ENCODE peak calls at places on chromosomes 11 and 22, in seven cellular contexts. One of them, this sample, is unnamed.

GRCh38 chr11:128898580-128899344 is 7.6 kb downstream of the KCNJ5 start:
- DNase-seq in esophagus muscularis mucosa: no peak
- DNase-seq in Peyer's patch: no peak
- DNase-seq in esophagus squamous epithelium: no peak
- DNase-seq in heart left ventricle: no peak
- DNase-seq in uterus: no peak
- DNase-seq in body of pancreas: peak
- DNase-seq in this sample: no peak

GRCh38 chr11:134224710-134225662 is 515 bp downstream of the VPS26B start:
- DNase-seq in Peyer's patch: peak
- DNase-seq in body of pancreas: peak
- DNase-seq in esophagus squamous epithelium: no peak
- DNase-seq in esophagus muscularis mucosa: no peak
- DNase-seq in uterus: peak
- DNase-seq in heart left ventricle: peak
- DNase-seq in this sample: peak

GRCh38 chr11:123690490-123690889 is 36.1 kb upstream of the SCN3B start:
- DNase-seq in Peyer's patch: no peak
- DNase-seq in esophagus muscularis mucosa: no peak
- DNase-seq in heart left ventricle: no peak
- DNase-seq in uterus: no peak
- DNase-seq in body of pancreas: no peak
- DNase-seq in esophagus squamous epithelium: no peak
- DNase-seq in this sample: no peak

GRCh38 chr11:22753401-22753800 is 76.2 kb downstream of the SVIP start:
- DNase-seq in heart left ventricle: no peak
- DNase-seq in esophagus muscularis mucosa: no peak
- DNase-seq in body of pancreas: no peak
- DNase-seq in esophagus squamous epithelium: no peak
- DNase-seq in Peyer's patch: no peak
- DNase-seq in uterus: no peak
- DNase-seq in this sample: no peak

GRCh38 chr11:73141309-73142127 is 600 bp downstream of the FCHSD2 start:
- DNase-seq in body of pancreas: peak
- DNase-seq in esophagus squamous epithelium: no peak
- DNase-seq in Peyer's patch: peak
- DNase-seq in uterus: peak
- DNase-seq in esophagus muscularis mucosa: peak
- DNase-seq in heart left ventricle: peak
- DNase-seq in this sample: peak

GRCh38 chr11:108224908-108225786 is 2.3 kb downstream of the ATM start:
- DNase-seq in heart left ventricle: no peak
- DNase-seq in body of pancreas: no peak
- DNase-seq in esophagus squamous epithelium: no peak
- DNase-seq in esophagus muscularis mucosa: no peak
- DNase-seq in uterus: no peak
- DNase-seq in Peyer's patch: no peak
- DNase-seq in this sample: peak

GRCh38 chr22:48895341-48895740 is 932.3 kb downstream of the BRD1 start:
- DNase-seq in esophagus squamous epithelium: no peak
- DNase-seq in Peyer's patch: no peak
- DNase-seq in uterus: no peak
- DNase-seq in body of pancreas: no peak
- DNase-seq in esophagus muscularis mucosa: no peak
- DNase-seq in heart left ventricle: no peak
- DNase-seq in this sample: no peak

GRCh38 chr11:3867209-3868071 is 12.0 kb downstream of the STIM1 start:
- DNase-seq in Peyer's patch: no peak
- DNase-seq in esophagus squamous epithelium: no peak
- DNase-seq in esophagus muscularis mucosa: no peak
- DNase-seq in uterus: peak
- DNase-seq in heart left ventricle: peak
- DNase-seq in body of pancreas: peak
- DNase-seq in this sample: no peak

GRCh38 chr11:71568707-71569349 is 3.5 kb downstream of the KRTAP5-10 start:
- DNase-seq in body of pancreas: peak
- DNase-seq in esophagus squamous epithelium: no peak
- DNase-seq in heart left ventricle: no peak
- DNase-seq in Peyer's patch: no peak
- DNase-seq in uterus: no peak
- DNase-seq in esophagus muscularis mucosa: no peak
- DNase-seq in this sample: no peak

GRCh38 chr11:94450061-94450460 is 43.6 kb downstream of the MRE11 start:
- DNase-seq in body of pancreas: no peak
- DNase-seq in esophagus muscularis mucosa: no peak
- DNase-seq in heart left ventricle: no peak
- DNase-seq in esophagus squamous epithelium: no peak
- DNase-seq in uterus: no peak
- DNase-seq in Peyer's patch: no peak
- DNase-seq in this sample: no peak

GRCh38 chr11:14373941-14374646 is 15.1 kb upstream of the RRAS2 start:
- DNase-seq in Peyer's patch: peak
- DNase-seq in esophagus muscularis mucosa: no peak
- DNase-seq in body of pancreas: peak
- DNase-seq in esophagus squamous epithelium: no peak
- DNase-seq in heart left ventricle: peak
- DNase-seq in uterus: peak
- DNase-seq in this sample: no peak

GRCh38 chr11:76166314-76166713 is 40.0 kb downstream of the WNT11 start:
- DNase-seq in heart left ventricle: no peak
- DNase-seq in esophagus squamous epithelium: no peak
- DNase-seq in Peyer's patch: no peak
- DNase-seq in body of pancreas: no peak
- DNase-seq in uterus: no peak
- DNase-seq in esophagus muscularis mucosa: no peak
- DNase-seq in this sample: no peak

GRCh38 chr22:41683052-41683451 is 5.6 kb downstream of the SNU13 start:
- DNase-seq in esophagus squamous epithelium: no peak
- DNase-seq in body of pancreas: no peak
- DNase-seq in Peyer's patch: no peak
- DNase-seq in esophagus muscularis mucosa: no peak
- DNase-seq in heart left ventricle: no peak
- DNase-seq in uterus: no peak
- DNase-seq in this sample: peak

GRCh38 chr22:41684194-41684593 is 4.5 kb downstream of the SNU13 start:
- DNase-seq in uterus: no peak
- DNase-seq in Peyer's patch: no peak
- DNase-seq in body of pancreas: no peak
- DNase-seq in heart left ventricle: no peak
- DNase-seq in esophagus squamous epithelium: no peak
- DNase-seq in esophagus muscularis mucosa: no peak
- DNase-seq in this sample: no peak

GRCh38 chr22:41683616-41684015 is 5.1 kb downstream of the SNU13 start:
- DNase-seq in Peyer's patch: no peak
- DNase-seq in esophagus muscularis mucosa: no peak
- DNase-seq in esophagus squamous epithelium: no peak
- DNase-seq in uterus: no peak
- DNase-seq in body of pancreas: no peak
- DNase-seq in heart left ventricle: no peak
- DNase-seq in this sample: no peak

GRCh38 chr22:41681616-41682015 is 7.1 kb downstream of the SNU13 start:
- DNase-seq in body of pancreas: no peak
- DNase-seq in esophagus squamous epithelium: no peak
- DNase-seq in Peyer's patch: no peak
- DNase-seq in esophagus muscularis mucosa: no peak
- DNase-seq in uterus: no peak
- DNase-seq in heart left ventricle: no peak
- DNase-seq in this sample: peak

DNA sequence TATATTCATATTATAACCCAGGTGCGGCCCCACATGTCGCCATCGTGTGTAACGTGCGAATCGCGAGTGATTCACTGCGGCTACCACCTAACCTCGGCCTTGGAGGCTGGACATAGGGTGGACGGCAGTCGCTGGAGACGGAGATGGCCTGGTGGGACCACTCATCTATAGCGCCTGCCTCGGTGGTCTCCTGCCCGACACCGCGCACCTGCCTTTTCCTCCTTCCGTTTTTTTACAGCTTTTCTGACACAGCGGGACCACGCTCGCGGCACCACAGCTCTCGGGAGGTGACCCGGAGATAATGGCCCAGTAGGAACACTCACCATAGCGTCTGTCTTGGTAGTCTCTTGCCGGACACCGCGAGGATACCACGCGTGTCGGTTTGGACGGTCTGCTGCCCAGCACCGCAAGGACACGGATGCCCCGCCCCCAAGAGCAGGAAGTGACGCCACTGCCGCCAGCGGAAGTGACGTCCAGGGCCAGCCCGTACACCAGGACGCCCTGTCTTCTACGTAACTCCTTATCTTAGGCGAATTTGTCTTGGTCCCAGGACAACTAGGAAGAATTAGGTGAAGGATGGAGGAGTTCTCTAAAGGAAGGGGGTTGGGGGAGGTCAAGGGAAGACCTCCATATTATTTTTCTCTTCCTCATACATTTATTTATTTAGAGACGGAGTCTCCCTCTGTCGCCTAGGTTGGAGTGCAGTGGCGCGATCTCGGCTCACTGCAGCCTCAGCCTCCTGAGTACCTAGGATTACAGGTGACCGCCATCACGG is 6.4 kb downstream of the SNU13 start:
- DNase-seq in heart left ventricle: peak
- DNase-seq in uterus: peak
- DNase-seq in Peyer's patch: peak
- DNase-seq in body of pancreas: peak
- DNase-seq in esophagus squamous epithelium: no peak
- DNase-seq in esophagus muscularis mucosa: peak
- DNase-seq in this sample: peak
- TF ChIP-seq POLR2A in heart left ventricle: peak
- TF ChIP-seq POLR2A in uterus: peak
- TF ChIP-seq POLR2A in Peyer's patch: peak
- TF ChIP-seq POLR2A in body of pancreas: peak
- TF ChIP-seq POLR2A in esophagus squamous epithelium: peak
- TF ChIP-seq POLR2A in esophagus muscularis mucosa: peak
- TF ChIP-seq POLR2A in this sample: no peak

DNA sequence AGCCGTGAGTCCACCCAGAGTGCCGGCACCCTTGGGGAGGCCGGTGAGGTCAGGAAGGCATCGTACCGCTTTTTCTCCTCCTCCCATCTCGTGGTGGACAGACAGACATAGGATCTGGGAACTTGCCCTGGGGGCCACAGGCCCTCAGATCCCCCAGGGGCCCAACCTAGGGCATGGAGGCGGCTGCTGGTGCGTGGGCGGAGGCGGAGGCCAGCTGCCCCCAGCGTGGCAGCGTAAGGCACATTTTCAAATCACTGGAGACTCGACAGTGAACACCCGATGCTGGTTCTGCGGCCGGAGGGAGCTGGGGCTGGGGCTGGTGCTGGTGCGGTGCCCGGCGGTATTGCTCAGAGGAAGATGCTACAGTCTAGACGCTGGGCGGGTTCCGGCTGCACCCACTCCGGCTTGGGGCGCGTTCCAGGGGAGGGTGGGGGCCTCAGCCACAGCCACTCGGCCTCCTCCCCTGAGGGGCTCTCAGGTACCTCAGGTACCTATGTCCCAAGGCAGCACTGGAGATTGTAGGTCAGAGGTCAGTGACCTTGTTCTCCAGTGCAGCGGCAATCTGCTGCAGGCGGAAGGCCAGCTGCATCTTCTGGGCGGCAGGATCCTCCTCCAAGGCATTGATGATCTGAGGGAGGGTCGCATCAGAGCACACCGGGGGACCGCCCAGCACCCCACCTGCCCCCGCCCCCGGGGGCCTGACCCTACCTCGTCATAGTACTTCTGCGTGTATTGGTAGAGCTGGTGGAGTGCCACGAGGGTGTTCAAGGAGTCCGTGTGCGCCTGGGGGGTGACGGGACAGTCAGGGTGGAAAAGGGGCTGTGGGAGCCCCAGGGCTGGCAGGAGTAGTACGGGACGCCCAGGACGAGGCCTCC is 5.2 kb upstream of the MAPK11 start:
- DNase-seq in heart left ventricle: no peak
- DNase-seq in uterus: no peak
- DNase-seq in esophagus muscularis mucosa: no peak
- DNase-seq in body of pancreas: no peak
- DNase-seq in Peyer's patch: no peak
- DNase-seq in esophagus squamous epithelium: no peak
- DNase-seq in this sample: no peak
- TF ChIP-seq CTCF in heart left ventricle: no peak
- TF ChIP-seq CTCF in uterus: no peak
- TF ChIP-seq CTCF in esophagus muscularis mucosa: no peak
- TF ChIP-seq CTCF in body of pancreas: no peak
- TF ChIP-seq CTCF in Peyer's patch: no peak
- TF ChIP-seq CTCF in esophagus squamous epithelium: no peak
- TF ChIP-seq CTCF in this sample: no peak

GRCh38 chr11:57793711-57794110 is 32.1 kb downstream of the CTNND1 start:
- DNase-seq in Peyer's patch: no peak
- DNase-seq in uterus: no peak
- DNase-seq in esophagus muscularis mucosa: no peak
- DNase-seq in heart left ventricle: no peak
- DNase-seq in esophagus squamous epithelium: no peak
- DNase-seq in body of pancreas: no peak
- DNase-seq in this sample: no peak

GRCh38 chr11:57791321-57792059 is 29.9 kb downstream of the CTNND1 start:
- DNase-seq in esophagus muscularis mucosa: no peak
- DNase-seq in body of pancreas: no peak
- DNase-seq in Peyer's patch: no peak
- DNase-seq in esophagus squamous epithelium: no peak
- DNase-seq in heart left ventricle: no peak
- DNase-seq in uterus: no peak
- DNase-seq in this sample: peak

GRCh38 chr11:57787920-57788716 is 26.5 kb downstream of the CTNND1 start:
- DNase-seq in heart left ventricle: no peak
- DNase-seq in esophagus muscularis mucosa: no peak
- DNase-seq in Peyer's patch: no peak
- DNase-seq in esophagus squamous epithelium: no peak
- DNase-seq in uterus: no peak
- DNase-seq in body of pancreas: no peak
- DNase-seq in this sample: no peak

GRCh38 chr11:57792870-57793269 is 31.3 kb downstream of the CTNND1 start:
- DNase-seq in body of pancreas: no peak
- DNase-seq in esophagus squamous epithelium: no peak
- DNase-seq in Peyer's patch: no peak
- DNase-seq in esophagus muscularis mucosa: no peak
- DNase-seq in uterus: no peak
- DNase-seq in heart left ventricle: no peak
- DNase-seq in this sample: no peak

DNA sequence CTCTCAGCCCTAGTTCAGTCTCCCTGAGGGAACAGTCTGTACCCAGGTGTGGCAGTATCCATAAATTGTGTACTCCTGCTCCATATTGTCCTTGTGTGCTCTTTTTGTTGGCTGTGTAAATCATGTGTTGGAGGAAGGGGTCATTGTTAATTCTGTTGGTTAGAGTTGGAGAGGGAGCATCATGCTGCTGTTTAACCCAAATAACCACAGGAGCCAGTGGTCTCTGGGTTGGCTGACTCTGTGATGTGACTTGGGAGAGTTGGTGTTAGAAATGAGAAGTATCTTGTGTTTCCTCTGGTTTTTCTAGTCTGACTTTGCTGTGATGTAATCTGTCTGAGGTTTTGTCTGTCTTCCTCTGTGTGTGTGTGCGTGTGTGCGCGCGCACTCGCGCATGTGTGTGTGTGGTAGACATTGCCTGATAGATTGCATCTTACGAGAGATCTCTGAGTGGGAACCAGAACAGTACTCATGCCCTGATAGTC is 30.5 kb downstream of the CTNND1 start:
- DNase-seq in body of pancreas: peak
- DNase-seq in esophagus squamous epithelium: peak
- DNase-seq in Peyer's patch: peak
- DNase-seq in heart left ventricle: peak
- DNase-seq in uterus: peak
- DNase-seq in esophagus muscularis mucosa: peak
- DNase-seq in this sample: peak
- TF ChIP-seq POLR2A in body of pancreas: no peak
- TF ChIP-seq POLR2A in esophagus squamous epithelium: no peak
- TF ChIP-seq POLR2A in Peyer's patch: no peak
- TF ChIP-seq POLR2A in heart left ventricle: no peak
- TF ChIP-seq POLR2A in uterus: no peak
- TF ChIP-seq POLR2A in esophagus muscularis mucosa: no peak
- TF ChIP-seq POLR2A in this sample: no peak

GRCh38 chr11:26551186-26551801 is 20.8 kb downstream of the MUC15 start:
- DNase-seq in body of pancreas: no peak
- DNase-seq in uterus: no peak
- DNase-seq in esophagus muscularis mucosa: no peak
- DNase-seq in Peyer's patch: no peak
- DNase-seq in esophagus squamous epithelium: no peak
- DNase-seq in heart left ventricle: no peak
- DNase-seq in this sample: no peak
- TF ChIP-seq CTCF in body of pancreas: peak
- TF ChIP-seq CTCF in uterus: no peak
- TF ChIP-seq CTCF in esophagus muscularis mucosa: no peak
- TF ChIP-seq CTCF in Peyer's patch: no peak
- TF ChIP-seq CTCF in esophagus squamous epithelium: no peak
- TF ChIP-seq CTCF in heart left ventricle: no peak
- TF ChIP-seq CTCF in this sample: no peak

This sample was measured in spleen.